ENCODE peak calls at places on chromosomes 13 and 19, in four cellular contexts. F, K, J and L are unnamed samples. For H3K4me1 and H3K36me3, the result is how much of the 10 kb centered on the place peaks cover.

GRCh38 chr13:46751811-46752635 is 44.9 kb downstream of the ESD start:
- DNase-seq in J (peak), F (no peak), K (no peak), L (no peak)

GRCh38 chr13:39783051-39783450 is 127.6 kb downstream of the COG6 start:
- DNase-seq in J (no peak), K (no peak), F (no peak), L (no peak)

GRCh38 chr19:50005428-50005827 is 19.7 kb downstream of the VRK3 start:
- DNase-seq in J (no peak), K (no peak), F (no peak), L (no peak)

GRCh38 chr19:1057185-1057857 is 9.6 kb upstream of the ARHGAP45 start:
- DNase-seq in F (no peak), J (no peak), K (no peak), L (no peak)

GRCh38 chr19:31349160-31349881 is at the start of gene TSHZ3:
- DNase-seq in K (peak), J (no peak), F (no peak), L (peak)

GRCh38 chr19:18408053-18408476 is 10.6 kb upstream of the LRRC25 start:
- DNase-seq in J (no peak), K (no peak), F (no peak), L (no peak)

GRCh38 chr19:18161691-18162039 is 8.7 kb downstream of the PIK3R2 start:
- DNase-seq in F (no peak), K (no peak), J (no peak), L (no peak)

GRCh38 chr19:29882719-29883105 is 59.3 kb upstream of the URI1 start:
- DNase-seq in F (no peak), K (peak), J (no peak), L (no peak)

GRCh38 chr13:24644051-24644450 is 36.2 kb upstream of the ATP12A start:
- DNase-seq in K (no peak), J (no peak), F (no peak), L (no peak)

GRCh38 chr13:46604226-46604968 is 51.4 kb downstream of the LRCH1 start:
- DNase-seq in F (no peak), K (no peak), J (no peak), L (no peak)

GRCh38 chr13:84130739-84131138 is 248.5 kb upstream of the SLITRK1 start:
- DNase-seq in F (no peak), J (no peak), K (no peak), L (no peak)
- H3K4me1 ChIP-seq in F (under half), J (under half), K (under half), L (under half)

GRCh38 chr13:22053053-22053452 is 382.2 kb downstream of the FGF9 start:
- DNase-seq in F (no peak), K (no peak), J (no peak), L (no peak)
- H3K36me3 ChIP-seq in F (under half), K (under half), J (under half), L (under half)

GRCh38 chr13:53020764-53021332 is 7.8 kb upstream of the OLFM4 start:
- DNase-seq in J (no peak), K (no peak), F (no peak), L (no peak)

GRCh38 chr13:53018690-53019647 is 9.6 kb upstream of the OLFM4 start:
- DNase-seq in K (no peak), J (no peak), F (no peak), L (no peak)

GRCh38 chr13:53015044-53015443 is 13.6 kb upstream of the OLFM4 start:
- DNase-seq in K (no peak), J (no peak), F (no peak), L (no peak)

GRCh38 chr13:53015971-53016370 is 12.6 kb upstream of the OLFM4 start:
- DNase-seq in F (no peak), J (no peak), K (no peak), L (no peak)

DNA sequence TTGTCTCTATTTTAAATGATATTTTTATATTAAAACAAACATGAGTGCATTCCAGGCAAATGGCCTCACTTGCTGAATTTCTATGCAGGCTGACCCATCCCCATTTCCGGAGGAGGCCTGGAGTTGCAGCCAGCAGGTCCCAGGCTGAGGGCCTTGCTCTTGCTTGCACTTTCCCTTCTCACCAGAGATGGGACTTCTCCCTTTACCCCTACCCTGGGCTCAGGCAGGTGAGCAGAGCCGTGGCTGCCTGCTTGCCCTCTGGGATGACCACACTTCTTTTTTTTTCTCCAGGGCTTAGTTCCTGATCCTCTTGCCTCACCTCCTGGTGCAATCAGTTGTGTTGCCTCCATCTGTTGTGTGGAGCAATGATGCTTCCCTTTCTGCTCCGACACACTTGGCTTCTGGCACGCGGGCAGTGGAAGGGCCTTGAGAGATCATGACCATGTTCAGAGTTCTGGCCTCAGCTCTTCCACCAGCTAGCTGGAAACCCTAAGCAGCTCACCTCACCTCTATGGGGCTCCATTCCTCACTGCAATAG is 11.1 kb upstream of the OLFM4 start:
- DNase-seq in J (no peak), K (no peak), F (no peak), L (peak)
- H3K4me1 ChIP-seq in J (under half), K (under half), F (under half), L (under half)

GRCh38 chr13:45527699-45528462 is 63.1 kb downstream of the COG3 start:
- DNase-seq in F (no peak), K (peak), J (no peak), L (no peak)

GRCh38 chr13:45534604-45535003 is 69.9 kb downstream of the COG3 start:
- DNase-seq in F (no peak), K (no peak), J (no peak), L (no peak)

GRCh38 chr13:45529758-45530157 is 65.0 kb downstream of the COG3 start:
- DNase-seq in K (no peak), F (no peak), J (no peak), L (no peak)
- H3K36me3 ChIP-seq in K (under half), F (half or more), J (half or more), L (under half)